ENCODE peak calls at places on chromosomes 1 and 21, in four cellular contexts. I is activated CD8-positive, alpha-beta T cell treated with anti-CD3 and anti-CD28 coated beads for 36 hours; E is HEK293T; B is tibial artery. O is an unnamed sample.

GRCh38 chr1:93061895-93062792 is 16.9 kb upstream of the MTF2 start:
- DNase-seq in B (no peak), E (peak), I (peak), O (peak)

GRCh38 chr21:16983425-16983824 is 529.4 kb upstream of the CXADR start:
- DNase-seq in I (no peak), E (no peak), B (no peak), O (no peak)

GRCh38 chr1:245837741-245838140 is 669.3 kb downstream of the SMYD3 start:
- DNase-seq in I (no peak), E (no peak), B (no peak), O (no peak)

GRCh38 chr21:35933466-35933865 is 126.9 kb downstream of the SETD4 start:
- DNase-seq in E (no peak), I (no peak), B (peak), O (no peak)

GRCh38 chr1:116699605-116700004 is 32.1 kb upstream of the IGSF3 start:
- DNase-seq in B (no peak), I (no peak), E (no peak), O (no peak)

GRCh38 chr21:29499734-29500343 is 201.1 kb downstream of the BACH1 start:
- DNase-seq in I (peak), E (peak), B (no peak), O (no peak)

GRCh38 chr21:38985423-38986378 is 180.0 kb downstream of the ETS2 start:
- DNase-seq in I (peak), E (peak), B (peak), O (no peak)

GRCh38 chr1:93442276-93442675 is 5.6 kb upstream of the FNBP1L start:
- DNase-seq in I (no peak), B (no peak), E (no peak), O (no peak)

GRCh38 chr1:216221260-216221700 is 202.0 kb downstream of the USH2A start:
- DNase-seq in I (peak), B (peak), E (peak), O (no peak)

GRCh38 chr1:173015629-173016028 is 35.1 kb downstream of the TNFSF18 start:
- DNase-seq in E (no peak), B (no peak), I (no peak), O (no peak)

GRCh38 chr1:11207898-11208611 is 18.9 kb downstream of the ANGPTL7 start:
- DNase-seq in B (peak), I (no peak), E (no peak), O (no peak)

GRCh38 chr1:209647212-209647611 is 5.0 kb downstream of the LAMB3 start:
- DNase-seq in B (no peak), I (no peak), E (no peak), O (no peak)

GRCh38 chr1:67685558-67686271 is 714 bp downstream of the GADD45A start:
- DNase-seq in E (peak), B (peak), I (peak), O (peak)

GRCh38 chr1:206809504-206810084 is 37.3 kb upstream of the IL10 start:
- DNase-seq in I (peak), E (no peak), B (no peak), O (no peak)

GRCh38 chr1:167791281-167792209 is 69.8 kb downstream of the MPZL1 start:
- DNase-seq in E (no peak), I (no peak), B (peak), O (no peak)

GRCh38 chr1:33986389-33987095 is 122.7 kb downstream of the HMGB4 start:
- DNase-seq in B (peak), E (no peak), I (no peak), O (no peak)

GRCh38 chr1:82455342-82455741 is 654.6 kb downstream of the ADGRL2 start:
- DNase-seq in I (peak), B (no peak), E (no peak), O (no peak)

GRCh38 chr21:46317710-46318463 is 5.8 kb downstream of the C21orf58 start:
- DNase-seq in B (no peak), E (peak), I (no peak), O (no peak)